ENCODE peak calls at places on chromosomes 5 and 9, in five cellular contexts. G is transverse colon, L is suprapubic skin, H is HepG2, V is stomach. F is an unnamed sample.

GRCh38 chr5:139710370-139711066 is 62.4 kb downstream of the CXXC5 start:
- DNase-seq in H (peak; percentile 73), G (peak; percentile 61), L (no peak), V (peak; percentile 54), F (no peak)

GRCh38 chr5:123496892-123497291 is 15.1 kb upstream of the CSNK1G3 start:
- DNase-seq in V (no peak), H (no peak), L (no peak), G (no peak), F (no peak)

GRCh38 chr5:36573441-36573840 is 33.0 kb upstream of the SLC1A3 start:
- DNase-seq in H (no peak), L (no peak), V (no peak), G (no peak), F (no peak)

GRCh38 chr5:94618029-94618492 is 343 bp downstream of the KIAA0825 start:
- DNase-seq in H (peak; percentile 35), G (peak; percentile 82), V (peak; percentile 74), L (peak; percentile 80), F (no peak)

GRCh38 chr5:58548104-58548503 is 34.8 kb upstream of the RAB3C start:
- DNase-seq in V (no peak), G (no peak), L (no peak), H (no peak), F (no peak)

GRCh38 chr5:152995214-152995725 is 495.2 kb upstream of the GRIA1 start:
- DNase-seq in G (no peak), L (no peak), V (no peak), H (no peak), F (no peak)

GRCh38 chr9:130129425-130130061 is 42.7 kb upstream of the NCS1 start:
- DNase-seq in L (no peak), H (no peak), G (no peak), V (no peak), F (no peak)

GRCh38 chr9:4489562-4489918 is 728 bp upstream of the SLC1A1 start:
- DNase-seq in H (no peak), V (peak; percentile 44), G (no peak), L (no peak), F (no peak)

GRCh38 chr9:117134826-117135411 is 279.9 kb downstream of the ASTN2 start:
- DNase-seq in V (no peak), G (no peak), L (no peak), H (no peak), F (no peak)

GRCh38 chr5:81021486-81021885 is 61.3 kb downstream of the RASGRF2 start:
- DNase-seq in G (no peak), H (no peak), L (no peak), V (no peak), F (no peak)

GRCh38 chr5:140131967-140132409 is 6.3 kb downstream of the IGIP start:
- DNase-seq in L (no peak), G (no peak), H (no peak), V (peak; percentile 39), F (peak; percentile 64)

GRCh38 chr5:119049824-119050449 is 20.9 kb upstream of the DMXL1 start:
- DNase-seq in V (no peak), G (no peak), L (no peak), H (no peak), F (no peak)

GRCh38 chr5:107469485-107469884 is 201.3 kb downstream of the EFNA5 start:
- DNase-seq in L (no peak), V (no peak), H (no peak), G (no peak), F (no peak)

GRCh38 chr5:175517824-175518450 is 39.6 kb downstream of the SFXN1 start:
- DNase-seq in H (no peak), L (no peak), V (no peak), G (no peak), F (no peak)

GRCh38 chr9:93304574-93305496 is 120.9 kb downstream of the WNK2 start:
- DNase-seq in H (peak; percentile 72), V (peak; percentile 65), G (peak; percentile 47), L (peak; percentile 77), F (peak; percentile 81)

GRCh38 chr5:127802477-127802865 is 99.3 kb downstream of the CCDC192 start:
- DNase-seq in V (no peak), G (no peak), L (no peak), H (no peak), F (no peak)

GRCh38 chr9:70120834-70121510 is 77.3 kb downstream of the MAMDC2 start:
- DNase-seq in V (no peak), G (peak; percentile 37), H (no peak), L (peak; percentile 86), F (no peak)

GRCh38 chr5:124806026-124806856 is 59.8 kb upstream of the ZNF608 start:
- DNase-seq in V (peak; percentile 89), L (no peak), H (peak; percentile 73), G (peak; percentile 86), F (no peak)

GRCh38 chr9:127132921-127133647 is 10.6 kb upstream of the ANGPTL2 start:
- DNase-seq in G (no peak), L (peak; percentile 77), H (no peak), V (peak; percentile 29), F (peak; percentile 81)

GRCh38 chr5:14595189-14595588 is 13.6 kb downstream of the OTULINL start:
- DNase-seq in H (no peak), V (no peak), L (no peak), G (no peak), F (no peak)

GRCh38 chr5:107553063-107553676 is 117.6 kb downstream of the EFNA5 start:
- DNase-seq in G (no peak), V (no peak), H (no peak), L (no peak), F (no peak)

GRCh38 chr5:17258429-17258828 is 41.0 kb downstream of the BASP1 start:
- DNase-seq in L (no peak), H (no peak), V (no peak), G (no peak), F (no peak)

GRCh38 chr9:93724852-93725251 is 148.5 kb downstream of the PHF2 start:
- DNase-seq in G (no peak), H (no peak), V (no peak), L (no peak), F (no peak)

GRCh38 chr9:12815895-12816294 is 41.1 kb downstream of the LURAP1L start:
- DNase-seq in G (no peak), V (no peak), H (no peak), L (no peak), F (no peak)

GRCh38 chr5:134115806-134116175 is 1.3 kb downstream of the TCF7 start:
- DNase-seq in L (no peak), G (no peak), V (peak; percentile 34), H (no peak), F (no peak)
- TF ChIP-seq POLR2AphosphoS5 in L (no peak), G (no peak), V (no peak), H (no peak), F (no peak)

DNA sequence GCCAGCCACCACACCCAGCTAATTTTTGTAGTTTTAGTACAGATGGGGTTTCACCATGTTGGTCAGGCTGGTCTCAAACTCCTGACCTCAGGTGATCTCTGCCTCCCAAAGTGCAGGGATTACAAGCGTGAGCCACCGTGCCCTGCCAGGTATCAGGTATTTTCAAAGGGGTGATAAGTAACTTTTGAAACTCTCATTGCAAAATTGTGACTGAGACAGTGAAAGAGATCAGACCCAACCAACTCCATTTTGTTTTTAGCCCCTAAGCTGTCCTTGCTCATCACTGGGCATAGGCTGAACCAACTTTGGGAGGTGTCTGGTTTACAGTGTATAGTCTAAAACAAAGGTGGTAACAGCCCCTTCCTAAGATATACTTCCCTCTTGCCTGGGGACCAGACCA is 29.3 kb downstream of the UNC13B start:
- DNase-seq in L (no peak), G (no peak), H (no peak), V (no peak), F (no peak)
- H3K4me3 ChIP-seq in L (no peak overlapping the region), G (no peak overlapping the region), H (no peak overlapping the region), V (no peak overlapping the region), F (no peak overlapping the region)

DNA sequence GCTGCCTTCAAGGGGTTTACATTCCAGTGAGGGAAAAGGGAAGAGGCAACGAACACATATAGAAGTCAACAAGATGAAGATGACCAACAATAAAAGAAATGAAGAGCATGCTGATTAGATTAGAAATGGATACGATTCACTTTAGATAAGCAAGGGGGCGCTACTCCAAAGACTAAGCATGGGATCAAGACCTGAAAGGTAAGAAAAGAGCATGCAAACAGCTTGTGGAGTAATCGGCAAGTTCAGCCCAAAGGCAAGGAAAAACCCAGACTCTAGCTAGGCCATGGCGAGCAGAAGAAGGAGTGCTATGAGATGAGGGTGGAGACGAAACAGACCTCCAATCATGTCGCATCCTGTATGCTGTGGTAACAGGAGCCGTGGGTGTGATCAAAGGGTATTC is 124.4 kb downstream of the FANCC start:
- DNase-seq in G (no peak), H (no peak), L (no peak), V (no peak), F (no peak)
- TF ChIP-seq CTCF in G (no peak), H (no peak), L (no peak), V (no peak), F (no peak)

DNA sequence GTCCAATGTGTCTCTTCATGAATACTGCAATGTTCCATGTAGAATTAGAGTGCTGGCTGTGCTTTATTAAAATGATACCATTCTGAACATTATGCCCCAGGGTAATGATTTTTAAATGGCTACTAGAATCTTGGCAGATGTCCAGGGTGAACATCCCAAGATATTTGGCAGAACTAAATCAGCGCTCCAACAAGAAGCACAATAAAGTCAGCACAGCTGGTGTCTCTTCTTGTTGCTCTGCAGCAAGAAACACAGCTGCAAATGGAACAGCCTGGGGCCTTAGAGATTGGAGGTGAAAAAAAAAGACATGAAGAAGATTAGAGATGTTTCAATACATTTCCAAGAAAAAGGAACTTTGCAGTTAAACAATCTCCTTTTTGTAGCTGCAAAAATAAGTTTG is 248.3 kb downstream of the CDH18 start:
- DNase-seq in V (no peak), L (no peak), G (no peak), H (no peak), F (no peak)
- TF ChIP-seq POLR2AphosphoS5 in V (no peak), L (no peak), G (no peak), H (no peak), F (no peak)

GRCh38 chr5:172454355-172455086 is at the start of gene SH3PXD2B:
- DNase-seq in G (peak; percentile 65), V (peak; percentile 63), H (peak; percentile 52), L (peak; percentile 85), F (no peak)
- H3K4me3 ChIP-seq in G (peak within 1 kb of the TSS; percentile 94), V (peak within 1 kb of the TSS; percentile 86), H (peak within 1 kb of the TSS; percentile 68), L (peak within 1 kb of the TSS; percentile 94), F (peak within 1 kb of the TSS; percentile 88)

DNA sequence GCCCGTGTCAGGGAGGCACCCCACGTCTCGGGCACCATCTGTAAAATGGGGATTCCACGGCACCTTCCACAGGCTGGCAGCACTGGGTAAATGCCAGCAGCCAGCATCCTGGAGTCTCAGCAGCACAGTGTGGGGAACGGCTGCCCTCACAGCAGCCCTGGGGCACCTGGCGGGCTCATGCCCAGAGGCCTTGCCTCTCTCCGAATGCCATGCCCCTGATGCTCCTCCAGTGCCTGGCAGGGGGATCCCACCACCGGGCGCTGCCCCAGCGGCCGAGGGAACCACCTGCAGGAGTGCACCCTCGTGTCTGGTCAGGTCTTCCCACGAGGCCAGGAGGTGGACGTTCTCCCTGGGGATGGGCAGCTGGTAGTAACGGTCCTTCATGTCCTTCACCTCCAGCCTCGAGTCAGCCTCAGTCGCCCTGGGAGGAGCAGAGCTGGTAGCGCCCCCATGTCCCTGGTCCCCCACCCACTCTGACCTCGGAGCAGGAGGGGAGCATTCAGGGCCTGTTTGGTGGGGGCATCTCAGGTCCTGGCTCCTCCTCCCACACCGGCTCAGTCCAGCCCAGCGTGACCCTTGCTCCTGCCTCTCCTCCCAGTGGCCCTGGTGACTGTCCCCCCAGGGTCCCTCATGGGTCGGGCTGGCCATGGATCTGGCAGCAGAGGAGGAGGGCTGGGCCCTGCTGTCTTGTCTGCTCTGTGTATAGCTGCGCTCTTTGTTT is 49.9 kb upstream of the NRARP start:
- DNase-seq in H (no peak), L (no peak), V (peak; percentile 22), G (no peak), F (no peak)
- TF ChIP-seq CTCF in H (no peak), L (no peak), V (no peak), G (no peak), F (no peak)